ENCODE peak calls at places on chromosomes 5 and 9, in five cellular contexts. P is NCI-H1105; B is activated naive CD4-positive, alpha-beta T cell treated with anti-CD3 and anti-CD28 coated beads for 36 hours; F is iPS-NIHi11; I is AG08396. C is an unnamed sample.

GRCh38 chr5:7425830-7426229 is 29.9 kb downstream of the ADCY2 start:
- DNase-seq in P (no peak), B (no peak), F (no peak), I (no peak), C (no peak)

GRCh38 chr9:94928696-94929372 is 202.3 kb downstream of the AOPEP start:
- DNase-seq in P (no peak), B (no peak), F (peak), I (no peak), C (no peak)

GRCh38 chr9:89281106-89281505 is 29.9 kb upstream of the CKS2 start:
- DNase-seq in P (no peak), B (no peak), F (no peak), I (no peak), C (no peak)

GRCh38 chr5:177603631-177604030 is 3.7 kb downstream of the B4GALT7 start:
- DNase-seq in P (no peak), B (no peak), F (no peak), I (no peak), C (no peak)

GRCh38 chr9:132752877-132753592 is 82.8 kb downstream of the GTF3C4 start:
- DNase-seq in P (no peak), B (no peak), F (no peak), I (no peak), C (no peak)

GRCh38 chr5:19891658-19892057 is 96.3 kb downstream of the CDH18 start:
- DNase-seq in P (no peak), B (no peak), F (no peak), I (peak), C (no peak)

GRCh38 chr9:137128158-137129088 is 10.5 kb upstream of the GRIN1 start:
- DNase-seq in P (no peak), B (peak), F (peak), I (no peak), C (peak)

GRCh38 chr5:31605920-31606319 is 33.0 kb upstream of the PDZD2 start:
- DNase-seq in P (no peak), B (no peak), F (no peak), I (no peak), C (no peak)

GRCh38 chr9:26937816-26938371 is 9.1 kb downstream of the PLAA start:
- DNase-seq in P (no peak), B (no peak), F (no peak), I (no peak), C (no peak)

GRCh38 chr5:170499621-170500020 is 4.2 kb upstream of the KCNIP1 start:
- DNase-seq in P (no peak), B (no peak), F (no peak), I (no peak), C (no peak)

GRCh38 chr5:174384509-174384947 is 339.0 kb downstream of the NSG2 start:
- DNase-seq in P (no peak), B (no peak), F (no peak), I (no peak), C (no peak)

GRCh38 chr5:124040799-124041198 is 528.8 kb downstream of the CSNK1G3 start:
- DNase-seq in P (no peak), B (no peak), F (no peak), I (no peak), C (no peak)

GRCh38 chr5:145750194-145750593 is 84.9 kb downstream of the PRELID2 start:
- DNase-seq in P (no peak), B (no peak), F (no peak), I (no peak), C (no peak)

GRCh38 chr5:176994460-176995121 is 12.0 kb downstream of the UIMC1 start:
- DNase-seq in P (no peak), B (no peak), F (no peak), I (no peak), C (no peak)

GRCh38 chr5:112738180-112738560 is 485 bp downstream of the APC start:
- DNase-seq in P (no peak), B (peak), F (peak), I (no peak), C (peak)

GRCh38 chr9:127506814-127507750 is 55.8 kb downstream of the LRSAM1 start:
- DNase-seq in P (no peak), B (no peak), F (no peak), I (peak), C (no peak)

GRCh38 chr5:94744906-94745305 is 126.4 kb downstream of the SLF1 start:
- DNase-seq in P (no peak), B (no peak), F (no peak), I (no peak), C (no peak)

GRCh38 chr9:121827251-121827967 is 176.0 kb downstream of the DAB2IP start:
- DNase-seq in P (no peak), B (no peak), F (no peak), I (no peak), C (no peak)

GRCh38 chr9:126307306-126308061 is 19.1 kb upstream of the MVB12B start:
- DNase-seq in P (no peak), B (no peak), F (no peak), I (no peak), C (no peak)

GRCh38 chr5:98564836-98565235 is 208.6 kb upstream of the RGMB start:
- DNase-seq in P (no peak), B (no peak), F (no peak), I (no peak), C (no peak)

GRCh38 chr5:81355291-81356251 is 38.4 kb downstream of the ACOT12 start:
- DNase-seq in P (no peak), B (no peak), F (no peak), I (no peak), C (no peak)

GRCh38 chr5:80119337-80119736 is 84.2 kb downstream of the THBS4 start:
- DNase-seq in P (no peak), B (no peak), F (no peak), I (no peak), C (no peak)